ENCODE peak calls at places on chromosome 5, in seven cellular contexts. W, B, L, Y, I, K and E are unnamed samples. For H3K9me3, the result is how much of the 10 kb centered on the place peaks cover.

GRCh38 chr5:80957031-80957761 is 3.0 kb upstream of the RASGRF2 start:
- DNase-seq in W (no peak), B (no peak), L (no peak), Y (no peak), I (no peak), K (peak), E (no peak)

GRCh38 chr5:30324083-30324482 is 869.4 kb upstream of the CDH6 start:
- DNase-seq in W (no peak), B (no peak), L (no peak), Y (peak), I (no peak), K (no peak), E (no peak)

GRCh38 chr5:174831985-174832384 is 107.6 kb downstream of the MSX2 start:
- DNase-seq in W (no peak), B (no peak), L (no peak), Y (no peak), I (no peak), K (no peak), E (no peak)

GRCh38 chr5:119395080-119395836 is 39.4 kb downstream of the TNFAIP8 start:
- DNase-seq in W (no peak), B (no peak), L (no peak), Y (no peak), I (no peak), K (no peak), E (no peak)

GRCh38 chr5:157342822-157343402 is 77.0 kb downstream of the CYFIP2 start:
- DNase-seq in W (no peak), B (no peak), L (peak), Y (peak), I (peak), K (peak), E (peak)

GRCh38 chr5:89936576-89936975 is 473.0 kb downstream of the CETN3 start:
- DNase-seq in W (no peak), B (no peak), L (no peak), Y (no peak), I (no peak), K (no peak), E (no peak)

GRCh38 chr5:100424787-100425186 is 110.4 kb upstream of the FAM174A start:
- DNase-seq in W (no peak), B (no peak), L (no peak), Y (no peak), I (no peak), K (no peak), E (no peak)

GRCh38 chr5:6540111-6540830 is 91.6 kb downstream of the UBE2QL1 start:
- DNase-seq in W (no peak), B (no peak), L (no peak), Y (no peak), I (no peak), K (no peak), E (no peak)

GRCh38 chr5:38534122-38534408 is 22.4 kb downstream of the LIFR start:
- DNase-seq in W (no peak), B (no peak), L (no peak), Y (no peak), I (no peak), K (no peak), E (no peak)

GRCh38 chr5:155587458-155587857 is 573.9 kb downstream of the KIF4B start:
- DNase-seq in W (no peak), B (no peak), L (peak), Y (no peak), I (no peak), K (no peak), E (no peak)

GRCh38 chr5:95921501-95921900 is 40.1 kb downstream of the ELL2 start:
- DNase-seq in W (no peak), B (no peak), L (no peak), Y (no peak), I (no peak), K (peak), E (no peak)

GRCh38 chr5:103037673-103038455 is 82.1 kb downstream of the GIN1 start:
- DNase-seq in W (no peak), B (no peak), L (no peak), Y (no peak), I (no peak), K (no peak), E (no peak)

GRCh38 chr5:32274548-32275420 is 38.0 kb downstream of the MTMR12 start:
- DNase-seq in W (no peak), B (no peak), L (no peak), Y (no peak), I (no peak), K (no peak), E (no peak)

GRCh38 chr5:121144764-121145163 is 680.7 kb downstream of the PRR16 start:
- DNase-seq in W (no peak), B (no peak), L (no peak), Y (no peak), I (no peak), K (no peak), E (no peak)

GRCh38 chr5:144017119-144017518 is 153.3 kb downstream of the YIPF5 start:
- DNase-seq in W (no peak), B (no peak), L (no peak), Y (no peak), I (no peak), K (no peak), E (peak)

GRCh38 chr5:88502179-88503064 is 233.8 kb upstream of the TMEM161B start:
- DNase-seq in W (no peak), B (no peak), L (peak), Y (no peak), I (no peak), K (no peak), E (no peak)

GRCh38 chr5:178839319-178839704 is 20.4 kb upstream of the ZNF354B start:
- DNase-seq in W (no peak), B (peak), L (no peak), Y (peak), I (peak), K (peak), E (peak)

GRCh38 chr5:38167562-38167996 is 90.8 kb upstream of the EGFLAM start:
- DNase-seq in W (no peak), B (peak), L (no peak), Y (no peak), I (no peak), K (peak), E (no peak)

GRCh38 chr5:132737982-132738770 is 830 bp upstream of the KIF3A start:
- DNase-seq in W (no peak), B (no peak), L (no peak), Y (no peak), I (peak), K (peak), E (no peak)

GRCh38 chr5:167899490-167899889 is 392.0 kb upstream of the WWC1 start:
- DNase-seq in W (no peak), B (no peak), L (no peak), Y (no peak), I (no peak), K (no peak), E (no peak)

GRCh38 chr5:72597456-72597948 is 90.3 kb upstream of the ZNF366 start:
- DNase-seq in W (no peak), B (no peak), L (no peak), Y (no peak), I (no peak), K (peak), E (no peak)

GRCh38 chr5:56829137-56829536 is 13.8 kb downstream of the MAP3K1 start:
- DNase-seq in W (no peak), B (no peak), L (peak), Y (no peak), I (no peak), K (no peak), E (no peak)

GRCh38 chr5:7592910-7593309 is 197.0 kb downstream of the ADCY2 start:
- DNase-seq in W (no peak), B (no peak), L (peak), Y (peak), I (no peak), K (peak), E (peak)

GRCh38 chr5:154095819-154096380 is 57.1 kb downstream of the MFAP3 start:
- DNase-seq in W (no peak), B (no peak), L (no peak), Y (no peak), I (no peak), K (no peak), E (no peak)

GRCh38 chr5:181205735-181206401 is 872 bp upstream of the TRIM7 start:
- DNase-seq in W (peak), B (peak), L (no peak), Y (peak), I (peak), K (peak), E (no peak)

GRCh38 chr5:115907177-115907576 is 55.1 kb upstream of the LVRN start:
- DNase-seq in W (no peak), B (no peak), L (no peak), Y (no peak), I (no peak), K (no peak), E (no peak)

GRCh38 chr5:120852222-120852860 is 388.2 kb downstream of the PRR16 start:
- DNase-seq in W (no peak), B (no peak), L (no peak), Y (no peak), I (no peak), K (no peak), E (no peak)

GRCh38 chr5:157602505-157602904 is 26.9 kb upstream of the ADAM19 start:
- DNase-seq in W (no peak), B (no peak), L (no peak), Y (no peak), I (no peak), K (no peak), E (no peak)

GRCh38 chr5:160197341-160198147 is 31.8 kb upstream of the FABP6 start:
- DNase-seq in W (no peak), B (peak), L (no peak), Y (peak), I (no peak), K (no peak), E (no peak)

DNA sequence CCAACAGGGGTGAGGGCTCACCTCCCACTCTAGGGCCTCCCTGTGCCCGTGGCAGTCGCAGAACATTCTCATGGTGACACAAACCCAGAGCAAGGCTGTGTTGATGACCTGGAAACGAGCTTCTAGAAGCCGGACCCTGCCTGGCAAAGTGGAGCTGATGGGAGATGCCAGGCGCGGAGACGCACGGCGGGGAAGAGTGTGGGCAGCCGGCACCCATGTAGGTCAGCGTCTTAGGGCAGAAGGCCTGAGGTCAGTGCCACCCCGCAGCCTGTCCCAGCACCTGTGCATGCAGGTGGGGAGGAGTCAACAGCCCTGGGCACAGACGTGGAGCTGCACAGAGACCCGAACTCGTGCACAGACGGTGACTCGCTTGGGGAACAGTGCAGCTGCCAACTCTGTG is 5.4 kb downstream of the SLC6A18 start:
- DNase-seq in W (no peak), B (no peak), L (no peak), Y (no peak), I (no peak), K (no peak), E (no peak)
- H3K9me3 ChIP-seq in W (under half), B (under half), L (under half), Y (under half), I (under half), K (under half), E (under half)

GRCh38 chr5:1058988-1059883 is 50.6 kb downstream of the NKD2 start:
- DNase-seq in W (no peak), B (peak), L (no peak), Y (no peak), I (no peak), K (no peak), E (no peak)
- H3K9me3 ChIP-seq in W (under half), B (under half), L (under half), Y (under half), I (under half), K (under half), E (under half)

GRCh38 chr5:110824936-110825441 is 86.2 kb downstream of the SLC25A46 start:
- DNase-seq in W (no peak), B (no peak), L (no peak), Y (no peak), I (no peak), K (no peak), E (no peak)
- H3K9me3 ChIP-seq in W (under half), B (under half), L (under half), Y (under half), I (under half), K (under half), E (under half)

DNA sequence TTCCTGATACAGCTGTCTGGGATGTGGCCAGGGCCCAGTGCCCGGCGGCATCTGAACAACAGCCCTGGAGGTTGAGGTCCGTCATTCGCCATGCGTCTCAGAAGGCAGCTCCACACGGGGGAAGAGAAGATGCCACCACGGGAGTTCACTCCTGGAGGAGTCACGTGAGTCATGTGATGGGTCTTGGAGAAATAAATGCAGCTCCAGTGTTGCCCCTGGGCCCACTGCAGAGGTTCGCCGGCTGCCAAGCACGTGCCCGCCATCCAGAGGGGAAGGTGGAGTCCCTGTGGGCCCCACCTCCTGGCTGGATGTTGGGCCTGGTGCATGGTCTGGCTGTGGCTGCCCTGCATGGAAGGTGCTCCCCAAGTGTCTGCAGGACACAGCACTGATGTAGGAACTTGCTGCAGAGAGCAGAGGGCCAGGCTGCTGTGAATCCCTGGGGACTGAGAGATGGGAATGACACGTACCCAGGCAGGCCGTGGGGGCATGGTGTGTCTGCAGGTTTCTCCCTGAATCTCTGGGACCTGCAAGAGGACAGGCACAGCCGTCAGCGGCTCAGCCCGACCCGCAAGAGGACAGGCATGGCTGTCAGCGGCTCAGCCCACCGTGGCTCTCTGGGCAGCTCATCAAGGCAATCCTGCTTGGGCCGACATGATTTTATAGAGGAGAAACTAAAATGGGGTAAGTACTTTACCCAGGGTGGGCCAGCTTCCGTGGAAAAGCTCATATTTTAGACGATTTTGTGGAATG is 418.3 kb upstream of the IRX4 start:
- DNase-seq in W (no peak), B (no peak), L (no peak), Y (no peak), I (no peak), K (no peak), E (no peak)
- H3K9me3 ChIP-seq in W (under half), B (under half), L (under half), Y (under half), I (under half), K (under half), E (under half)